ENCODE peak calls at places on chromosomes 12 and 14, in four cellular contexts. W is MM.1S, G is adipocyte, R is heart left ventricle. L is an unnamed sample.
A peak's percentile ranks its signal among the peaks of the same experiment; 100 is the strongest.

GRCh38 chr12:124673881-124674617 is 106.6 kb upstream of the NCOR2 start:
- DNase-seq in W (no peak), G (no peak), R (no peak), L (no peak)

GRCh38 chr14:84323963-84324362 is 1206.0 kb upstream of the FLRT2 start:
- DNase-seq in W (no peak), G (peak; percentile 33), R (no peak), L (no peak)

GRCh38 chr14:95522556-95522955 is 6.1 kb upstream of the SYNE3 start:
- DNase-seq in W (no peak), G (no peak), R (no peak), L (no peak)

GRCh38 chr12:90355701-90356345 is 599.2 kb downstream of the CCER1 start:
- DNase-seq in W (no peak), G (no peak), R (no peak), L (no peak)

GRCh38 chr14:103028161-103028767 is 29.1 kb downstream of the CDC42BPB start:
- DNase-seq in W (no peak), G (no peak), R (peak; percentile 50), L (peak; percentile 63)

GRCh38 chr12:10366875-10367274 is 23.0 kb downstream of the KLRK1 start:
- DNase-seq in W (no peak), G (peak; percentile 80), R (no peak), L (no peak)

GRCh38 chr14:53872551-53873188 is 84.0 kb downstream of the BMP4 start:
- DNase-seq in W (no peak), G (no peak), R (no peak), L (no peak)

GRCh38 chr12:27861428-27862167 is 81.6 kb upstream of the MANSC4 start:
- DNase-seq in W (peak; percentile 90), G (peak; percentile 54), R (no peak), L (no peak)

GRCh38 chr12:2264622-2265306 is 212.0 kb downstream of the CACNA1C start:
- DNase-seq in W (no peak), G (peak; percentile 95), R (no peak), L (peak; percentile 85)

GRCh38 chr14:42378274-42378673 is 771.6 kb downstream of the LRFN5 start:
- DNase-seq in W (no peak), G (no peak), R (no peak), L (no peak)

GRCh38 chr12:119153477-119154434 is 25.0 kb upstream of the HSPB8 start:
- DNase-seq in W (peak; percentile 14), G (no peak), R (peak; percentile 78), L (no peak)

GRCh38 chr12:40829738-40830144 is 137.5 kb downstream of the CNTN1 start:
- DNase-seq in W (no peak), G (no peak), R (no peak), L (no peak)

GRCh38 chr12:3809357-3810015 is 56.6 kb upstream of the CRACR2A start:
- DNase-seq in W (no peak), G (no peak), R (no peak), L (no peak)

GRCh38 chr14:93090826-93091583 is 24.7 kb downstream of the ITPK1 start:
- DNase-seq in W (no peak), G (peak; percentile 20), R (no peak), L (peak; percentile 55)

GRCh38 chr14:78530078-78530477 is 359.9 kb downstream of the NRXN3 start:
- DNase-seq in W (peak; percentile 9), G (peak; percentile 31), R (no peak), L (no peak)

GRCh38 chr12:43113153-43113552 is 438.9 kb downstream of the ADAMTS20 start:
- DNase-seq in W (no peak), G (peak; percentile 28), R (no peak), L (no peak)

GRCh38 chr12:127767631-127768030 is 499.3 kb upstream of the TMEM132C start:
- DNase-seq in W (no peak), G (peak; percentile 77), R (no peak), L (no peak)

GRCh38 chr12:132053338-132054330 is 90.5 kb downstream of the DDX51 start:
- DNase-seq in W (no peak), G (no peak), R (no peak), L (no peak)
- H3K36me3 ChIP-seq in W (no peaks in the 10 kb centered on the region), G (peaks cover 89% of the 10 kb centered on the region), R (peaks cover 36% of the 10 kb centered on the region), L (peaks cover 88% of the 10 kb centered on the region)

GRCh38 chr14:88479574-88479987 is 75.2 kb downstream of the PTPN21 start:
- DNase-seq in W (no peak), G (no peak), R (no peak), L (no peak)
- H3K4me3 ChIP-seq in W (no peak overlapping the region), G (no peak overlapping the region), R (no peak overlapping the region), L (no peak overlapping the region)

DNA sequence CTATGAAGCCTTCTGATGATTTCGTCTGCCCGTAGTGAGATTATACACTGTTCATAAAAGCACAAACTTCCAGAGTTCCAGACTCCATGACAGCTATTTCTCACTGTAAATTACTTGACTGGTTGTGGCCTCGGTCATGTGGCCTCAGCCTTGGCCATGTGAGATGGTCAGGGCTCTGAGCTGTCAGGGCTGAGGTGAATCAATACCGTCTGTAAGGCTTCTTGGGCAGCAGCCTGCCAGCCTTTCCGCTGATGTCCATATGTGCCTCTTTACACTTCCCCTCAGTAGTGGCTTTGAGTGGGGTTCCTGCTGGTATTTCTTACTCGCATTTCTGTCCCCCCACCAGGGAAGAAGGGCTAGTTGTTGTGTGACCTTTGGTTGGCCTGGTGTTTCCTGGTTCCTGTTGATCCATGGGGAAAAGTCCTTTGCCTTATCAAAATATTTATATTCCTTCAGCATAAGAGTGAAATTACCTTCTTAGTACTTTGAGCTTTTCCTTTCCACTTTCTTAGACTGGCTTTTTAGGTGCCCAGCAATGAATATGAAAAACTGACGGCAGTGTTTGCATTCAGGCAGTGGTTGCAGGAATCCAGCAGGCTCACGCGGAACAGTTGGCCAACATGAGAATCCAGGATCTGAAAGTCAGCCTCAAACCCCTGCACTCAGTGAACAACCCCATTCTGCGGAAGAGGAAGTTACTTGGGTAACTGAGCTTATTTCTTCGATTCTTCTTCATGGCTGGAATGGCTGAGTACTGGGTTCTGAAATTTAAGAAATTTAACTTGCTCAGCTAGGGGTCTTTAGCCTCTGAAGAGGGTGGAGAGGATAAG is 46.1 kb downstream of the MAPKAPK5 start:
- DNase-seq in W (no peak), G (no peak), R (no peak), L (no peak)
- H3K36me3 ChIP-seq in W (no peaks in the 10 kb centered on the region), G (peaks cover 96% of the 10 kb centered on the region), R (peaks cover 35% of the 10 kb centered on the region), L (peaks cover 80% of the 10 kb centered on the region)

GRCh38 chr12:6868211-6869048 is 1.1 kb downstream of the TPI1 start:
- DNase-seq in W (no peak), G (no peak), R (no peak), L (no peak)

GRCh38 chr12:6872073-6873048 is 742 bp downstream of the SPSB2 start:
- DNase-seq in W (peak; percentile 82), G (peak; percentile 94), R (peak; percentile 93), L (peak; percentile 81)

GRCh38 chr12:6869049-6870021 is 2.0 kb downstream of the TPI1 start:
- DNase-seq in W (peak; percentile 81), G (peak; percentile 87), R (peak; percentile 80), L (peak; percentile 60)

GRCh38 chr12:6873094-6874006 is at the start of gene SPSB2:
- DNase-seq in W (peak; percentile 98), G (peak; percentile 98), R (peak; percentile 99), L (peak; percentile 98)

DNA sequence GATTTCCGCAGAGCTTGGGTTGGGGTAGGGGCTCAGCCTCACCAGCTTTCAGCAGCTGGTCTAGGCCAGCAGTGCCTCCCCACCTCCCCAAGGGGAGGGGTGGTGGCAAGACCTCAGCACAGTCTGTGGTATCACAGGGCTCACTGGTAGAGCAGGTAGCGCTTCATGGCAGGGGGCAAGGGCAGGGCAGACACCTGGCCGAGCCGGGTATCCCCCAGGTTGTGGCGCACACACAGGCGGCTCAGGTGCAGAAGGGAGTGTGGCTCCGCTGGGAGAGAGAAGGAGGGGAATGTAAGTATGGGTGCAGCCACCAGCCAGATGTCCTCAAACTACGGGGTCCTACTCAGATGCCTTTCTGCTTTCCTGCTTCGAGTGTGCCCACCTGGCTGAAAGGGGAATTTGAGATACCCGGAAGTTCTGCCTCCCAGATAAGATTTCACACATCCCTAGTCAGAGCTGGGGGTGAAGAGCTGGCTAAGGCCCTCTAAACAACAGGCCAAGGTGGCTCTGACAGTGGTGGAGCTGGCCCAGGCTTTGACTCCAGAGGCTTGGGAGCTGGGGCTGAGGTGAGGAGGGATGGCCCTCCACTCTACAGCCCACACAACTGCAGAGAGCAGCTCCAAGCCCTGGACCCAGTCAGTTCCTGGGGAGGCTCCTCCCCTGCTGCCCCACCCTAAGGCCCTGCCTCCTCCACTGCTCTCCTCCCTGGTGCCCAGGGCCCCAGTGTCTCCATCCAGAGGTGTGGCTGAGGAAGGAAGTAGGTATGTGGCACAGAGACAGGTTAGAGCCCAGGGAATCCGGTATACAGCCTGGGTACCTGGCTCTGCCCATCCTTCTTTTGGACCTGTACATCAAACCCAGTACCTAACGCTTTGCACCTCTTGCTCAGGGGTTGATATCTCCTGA is 1.8 kb downstream of the SPSB2 start:
- DNase-seq in W (peak; percentile 33), G (peak; percentile 44), R (no peak), L (peak; percentile 62)
- H3K4me3 ChIP-seq in W (no peak overlapping the region), G (peak overlapping the region; percentile 85), R (peak overlapping the region; percentile 87), L (peak overlapping the region; percentile 92)

GRCh38 chr12:21659383-21659782 is 1.7 kb upstream of the LDHB start:
- DNase-seq in W (no peak), G (no peak), R (no peak), L (no peak)

GRCh38 chr12:21651821-21652220 is 5.8 kb downstream of the LDHB start:
- DNase-seq in W (no peak), G (no peak), R (no peak), L (no peak)

GRCh38 chr12:21657336-21658077 is at the start of gene LDHB:
- DNase-seq in W (peak; percentile 96), G (peak; percentile 99), R (peak; percentile 96), L (peak; percentile 99)

GRCh38 chr12:21656931-21657335 is 709 bp downstream of the LDHB start:
- DNase-seq in W (peak; percentile 53), G (peak; percentile 75), R (no peak), L (peak; percentile 49)

GRCh38 chr12:21655594-21655993 is 2.0 kb downstream of the LDHB start:
- DNase-seq in W (no peak), G (no peak), R (no peak), L (no peak)
- H3K36me3 ChIP-seq in W (peaks cover 19% of the 10 kb centered on the region), G (peaks cover 43% of the 10 kb centered on the region), R (peaks cover 11% of the 10 kb centered on the region), L (peaks cover 70% of the 10 kb centered on the region)

DNA sequence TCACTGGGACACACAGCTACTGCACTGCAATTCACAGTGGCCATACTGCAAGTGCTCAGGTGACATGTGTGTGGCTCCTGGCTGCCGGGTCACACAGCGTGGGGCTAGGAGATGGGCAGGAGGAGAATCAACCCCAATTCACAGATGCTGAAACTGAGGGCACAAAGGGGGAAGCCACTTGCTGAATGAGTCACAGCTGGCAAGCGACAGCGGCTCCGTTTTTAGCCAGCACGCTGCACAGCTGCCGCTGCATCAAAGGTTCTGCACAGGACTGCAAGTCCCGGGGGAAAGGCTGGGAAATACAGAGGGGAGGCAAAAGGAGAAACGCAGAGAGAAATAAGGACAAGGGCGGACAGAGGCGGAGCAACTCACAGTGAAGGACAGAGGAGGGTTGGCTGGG is 57.9 kb downstream of the KDM2B start:
- DNase-seq in W (no peak), G (no peak), R (peak; percentile 70), L (no peak)
- H3K4me3 ChIP-seq in W (no peak overlapping the region), G (no peak overlapping the region), R (no peak overlapping the region), L (no peak overlapping the region)